ENCODE peak calls at places on chromosome 7, in ten cellular contexts. Y, O, Q, E, L, H, W, X, Z and F are unnamed samples.

GRCh38 chr7:36638140-36638539 is 86.2 kb downstream of the AOAH start:
- DNase-seq in Y (no peak), O (no peak), Q (no peak), E (no peak), L (peak; percentile 51), H (no peak), W (no peak), X (no peak), Z (no peak), F (no peak)

GRCh38 chr7:156474241-156474743 is 166.3 kb upstream of the RNF32 start:
- DNase-seq in Y (no peak), O (peak; percentile 3), Q (no peak), E (no peak), L (no peak), H (peak; percentile 94), W (peak; percentile 27), X (no peak), Z (no peak), F (no peak)

GRCh38 chr7:85602196-85602595 is 415.3 kb upstream of the SEMA3D start:
- DNase-seq in Y (no peak), O (peak; percentile 23), Q (no peak), E (no peak), L (no peak), H (peak; percentile 79), W (no peak), X (no peak), Z (no peak), F (no peak)

GRCh38 chr7:80247144-80247543 is 112.5 kb downstream of the GNAI1 start:
- DNase-seq in Y (peak; percentile 44), O (no peak), Q (peak; percentile 7), E (no peak), L (no peak), H (peak; percentile 38), W (no peak), X (no peak), Z (no peak), F (no peak)

GRCh38 chr7:37901236-37901827 is 15.3 kb downstream of the SFRP4 start:
- DNase-seq in Y (no peak), O (peak; percentile 6), Q (no peak), E (no peak), L (peak; percentile 55), H (peak; percentile 65), W (peak; percentile 51), X (no peak), Z (peak; percentile 23), F (no peak)

GRCh38 chr7:95059842-95060313 is 152.5 kb downstream of the PPP1R9A start:
- DNase-seq in Y (no peak), O (no peak), Q (no peak), E (no peak), L (no peak), H (no peak), W (no peak), X (no peak), Z (no peak), F (no peak)

GRCh38 chr7:65974876-65975275 is 7.1 kb downstream of the GUSB start:
- DNase-seq in Y (no peak), O (no peak), Q (no peak), E (no peak), L (no peak), H (no peak), W (no peak), X (no peak), Z (no peak), F (no peak)

GRCh38 chr7:150355666-150356059 is 13.0 kb upstream of the REPIN1 start:
- DNase-seq in Y (no peak), O (no peak), Q (no peak), E (no peak), L (no peak), H (no peak), W (no peak), X (no peak), Z (no peak), F (no peak)

GRCh38 chr7:94335586-94335985 is 59.1 kb upstream of the COL1A2 start:
- DNase-seq in Y (no peak), O (peak; percentile 91), Q (no peak), E (no peak), L (no peak), H (no peak), W (no peak), X (no peak), Z (no peak), F (no peak)

GRCh38 chr7:47088329-47089067 is 493.4 kb downstream of the TNS3 start:
- DNase-seq in Y (peak; percentile 61), O (peak; percentile 31), Q (peak; percentile 27), E (peak; percentile 55), L (peak; percentile 87), H (peak; percentile 71), W (peak; percentile 65), X (no peak), Z (peak; percentile 59), F (no peak)

GRCh38 chr7:91634485-91635177 is 245.9 kb downstream of the MTERF1 start:
- DNase-seq in Y (no peak), O (no peak), Q (no peak), E (no peak), L (no peak), H (no peak), W (no peak), X (no peak), Z (no peak), F (no peak)

GRCh38 chr7:151404216-151405011 is 5.4 kb downstream of the WDR86 start:
- DNase-seq in Y (peak; percentile 48), O (peak; percentile 32), Q (peak; percentile 34), E (peak; percentile 81), L (no peak), H (peak; percentile 84), W (peak; percentile 66), X (no peak), Z (no peak), F (no peak)

GRCh38 chr7:142012825-142013506 is 17.3 kb downstream of the MGAM start:
- DNase-seq in Y (no peak), O (peak; percentile 47), Q (no peak), E (no peak), L (peak; percentile 25), H (no peak), W (no peak), X (no peak), Z (peak; percentile 0), F (no peak)

GRCh38 chr7:46424934-46425333 is 503.9 kb upstream of the IGFBP3 start:
- DNase-seq in Y (no peak), O (no peak), Q (no peak), E (no peak), L (no peak), H (peak; percentile 6), W (no peak), X (no peak), Z (no peak), F (no peak)

GRCh38 chr7:153158204-153158603 is 398.7 kb downstream of the ACTR3B start:
- DNase-seq in Y (no peak), O (no peak), Q (no peak), E (no peak), L (no peak), H (no peak), W (no peak), X (no peak), Z (no peak), F (no peak)

GRCh38 chr7:114802628-114803027 is 119.3 kb upstream of the MDFIC start:
- DNase-seq in Y (no peak), O (no peak), Q (no peak), E (no peak), L (no peak), H (no peak), W (no peak), X (no peak), Z (no peak), F (no peak)

GRCh38 chr7:91287685-91288084 is 23.5 kb downstream of the FZD1 start:
- DNase-seq in Y (no peak), O (no peak), Q (no peak), E (no peak), L (no peak), H (no peak), W (no peak), X (no peak), Z (no peak), F (no peak)

GRCh38 chr7:107937514-107937913 is 46.5 kb downstream of the DLD start:
- DNase-seq in Y (no peak), O (peak; percentile 87), Q (no peak), E (no peak), L (no peak), H (no peak), W (no peak), X (no peak), Z (no peak), F (no peak)
- H3K4me1 ChIP-seq in Y (peaks cover 30% of the 10 kb centered on the region), O (peaks cover 27% of the 10 kb centered on the region), Q (peaks cover 6% of the 10 kb centered on the region), E (peaks cover 30% of the 10 kb centered on the region), L (peaks cover 39% of the 10 kb centered on the region), H (peaks cover 29% of the 10 kb centered on the region), W (peaks cover 15% of the 10 kb centered on the region), X (no peaks in the 10 kb centered on the region), Z (peaks cover 15% of the 10 kb centered on the region), F (no peaks in the 10 kb centered on the region)

GRCh38 chr7:74040101-74040790 is 12.3 kb downstream of the ELN start:
- DNase-seq in Y (no peak), O (no peak), Q (no peak), E (no peak), L (no peak), H (no peak), W (no peak), X (no peak), Z (no peak), F (no peak)
- H3K27ac ChIP-seq in Y (peak overlapping the region; percentile 86), O (no peak overlapping the region), Q (no peak overlapping the region), E (peak overlapping the region; percentile 18), L (no peak overlapping the region), H (no peak overlapping the region), W (no peak overlapping the region), X (no peak overlapping the region), Z (no peak overlapping the region), F (no peak overlapping the region)

GRCh38 chr7:116777613-116778380 is 84.6 kb upstream of the CAPZA2 start:
- DNase-seq in Y (no peak), O (peak; percentile 61), Q (no peak), E (no peak), L (no peak), H (peak; percentile 95), W (no peak), X (no peak), Z (no peak), F (no peak)
- H3K4me1 ChIP-seq in Y (peaks cover 61% of the 10 kb centered on the region), O (peaks cover 65% of the 10 kb centered on the region), Q (peaks cover 12% of the 10 kb centered on the region), E (peaks cover 19% of the 10 kb centered on the region), L (peaks cover 22% of the 10 kb centered on the region), H (peaks cover 44% of the 10 kb centered on the region), W (peaks cover 96% of the 10 kb centered on the region), X (no peaks in the 10 kb centered on the region), Z (peaks cover 7% of the 10 kb centered on the region), F (peaks cover 34% of the 10 kb centered on the region)

GRCh38 chr7:24713039-24713793 is 44.0 kb downstream of the GSDME start:
- DNase-seq in Y (no peak), O (no peak), Q (no peak), E (no peak), L (no peak), H (no peak), W (no peak), X (no peak), Z (no peak), F (no peak)

GRCh38 chr7:24715661-24716479 is 41.4 kb downstream of the GSDME start:
- DNase-seq in Y (no peak), O (no peak), Q (no peak), E (no peak), L (peak; percentile 63), H (peak; percentile 54), W (peak; percentile 53), X (no peak), Z (no peak), F (no peak)

GRCh38 chr7:24713850-24714675 is 43.2 kb downstream of the GSDME start:
- DNase-seq in Y (no peak), O (no peak), Q (no peak), E (no peak), L (peak; percentile 0), H (no peak), W (no peak), X (no peak), Z (no peak), F (no peak)

GRCh38 chr7:24715171-24715570 is 42.1 kb downstream of the GSDME start:
- DNase-seq in Y (no peak), O (no peak), Q (no peak), E (no peak), L (peak; percentile 0), H (no peak), W (no peak), X (no peak), Z (no peak), F (no peak)

GRCh38 chr7:24714676-24715010 is 42.6 kb downstream of the GSDME start:
- DNase-seq in Y (no peak), O (no peak), Q (no peak), E (no peak), L (peak; percentile 0), H (no peak), W (no peak), X (no peak), Z (no peak), F (no peak)
- H3K27ac ChIP-seq in Y (no peak overlapping the region), O (no peak overlapping the region), Q (no peak overlapping the region), E (no peak overlapping the region), L (no peak overlapping the region), H (no peak overlapping the region), W (no peak overlapping the region), X (no peak overlapping the region), Z (no peak overlapping the region), F (no peak overlapping the region)